ENCODE peak calls at places on chromosomes 12 and 14, in eight cellular contexts. D, W, R, Q, J, G, N and S are unnamed samples.

GRCh38 chr14:74569826-74570591 is 42.0 kb downstream of the LTBP2 start:
- DNase-seq in R (peak), D (no peak), N (no peak), G (peak), W (peak), Q (no peak), J (peak), S (no peak)

GRCh38 chr12:71130670-71131069 is 27.1 kb downstream of the TSPAN8 start:
- DNase-seq in G (no peak), W (no peak), J (no peak), Q (no peak), D (no peak), N (no peak), R (no peak), S (no peak)

GRCh38 chr12:109163150-109163549 is 46.8 kb downstream of the ACACB start:
- DNase-seq in N (no peak), Q (no peak), R (no peak), J (no peak), G (no peak), D (no peak), W (no peak), S (no peak)

GRCh38 chr12:88453323-88453722 is 126.9 kb downstream of the KITLG start:
- DNase-seq in W (no peak), N (no peak), Q (no peak), D (no peak), R (peak), J (no peak), G (peak), S (no peak)

GRCh38 chr12:11798856-11799530 is 149.5 kb downstream of the ETV6 start:
- DNase-seq in D (no peak), G (peak), R (peak), J (no peak), N (no peak), Q (no peak), W (no peak), S (no peak)

GRCh38 chr12:10559241-10559640 is 53.6 kb downstream of the EIF2S3B start:
- DNase-seq in N (no peak), Q (no peak), J (no peak), G (no peak), R (no peak), W (no peak), D (no peak), S (no peak)

GRCh38 chr12:105476616-105477015 is 146.1 kb downstream of the C12orf75 start:
- DNase-seq in Q (no peak), J (no peak), G (no peak), N (no peak), R (no peak), D (no peak), W (no peak), S (no peak)

GRCh38 chr12:30197392-30198047 is 413.8 kb upstream of the TMTC1 start:
- DNase-seq in D (peak), W (no peak), J (no peak), N (no peak), Q (no peak), G (peak), R (peak), S (no peak)

GRCh38 chr12:11959117-11959823 is 111.5 kb upstream of the BCL2L14 start:
- DNase-seq in Q (no peak), D (no peak), G (peak), N (no peak), J (no peak), W (peak), R (peak), S (no peak)

GRCh38 chr12:97939141-97939540 is 476.5 kb downstream of the RMST start:
- DNase-seq in G (no peak), N (no peak), D (no peak), J (no peak), Q (no peak), R (no peak), W (no peak), S (no peak)

GRCh38 chr12:69284131-69284530 is 44.8 kb downstream of the CPSF6 start:
- DNase-seq in J (peak), D (peak), Q (peak), W (peak), N (peak), G (peak), R (peak), S (peak)

GRCh38 chr14:72544615-72545387 is 349.1 kb downstream of the DPF3 start:
- DNase-seq in J (no peak), W (no peak), G (no peak), N (no peak), Q (no peak), R (no peak), D (no peak), S (peak)

GRCh38 chr12:92208613-92209121 is 63.0 kb upstream of the BTG1 start:
- DNase-seq in W (peak), N (no peak), Q (no peak), G (peak), J (peak), D (no peak), R (peak), S (no peak)

GRCh38 chr14:97489750-97490149 is 692.6 kb downstream of the VRK1 start:
- DNase-seq in J (no peak), R (no peak), W (no peak), G (no peak), D (no peak), Q (no peak), N (no peak), S (no peak)

GRCh38 chr12:71948390-71948789 is 9.7 kb downstream of the TPH2 start:
- DNase-seq in N (no peak), G (no peak), W (no peak), R (no peak), D (no peak), J (peak), Q (no peak), S (no peak)

GRCh38 chr14:22545842-22546721 is 42.9 kb downstream of the DAD1 start:
- DNase-seq in J (no peak), N (no peak), Q (no peak), D (no peak), W (peak), G (peak), R (peak), S (no peak)

GRCh38 chr12:67449591-67450052 is 180.5 kb downstream of the CAND1 start:
- DNase-seq in D (no peak), J (no peak), G (no peak), N (no peak), Q (no peak), R (no peak), W (no peak), S (no peak)

GRCh38 chr14:104801284-104802119 is 601 bp downstream of the ZBTB42 start:
- DNase-seq in N (peak), D (peak), G (no peak), R (no peak), Q (no peak), W (peak), J (no peak), S (peak)

GRCh38 chr14:105383083-105383730 is 15.1 kb upstream of the TEX22 start:
- DNase-seq in Q (no peak), W (no peak), J (no peak), G (no peak), N (peak), R (no peak), D (peak), S (no peak)

GRCh38 chr14:35331605-35332516 is 39.7 kb downstream of the PSMA6 start:
- DNase-seq in W (peak), D (no peak), G (peak), R (peak), N (peak), Q (no peak), J (no peak), S (no peak)

GRCh38 chr14:59739794-59740193 is 130.8 kb downstream of the RTN1 start:
- DNase-seq in R (no peak), W (no peak), N (no peak), G (no peak), D (no peak), J (no peak), Q (peak), S (no peak)

GRCh38 chr12:11273449-11273848 is 3.9 kb upstream of the PRB3 start:
- DNase-seq in R (no peak), J (no peak), N (no peak), D (no peak), G (no peak), Q (no peak), W (no peak), S (no peak)

GRCh38 chr12:104355630-104356029 is 52.1 kb downstream of the EID3 start:
- DNase-seq in W (no peak), N (no peak), D (no peak), Q (no peak), R (no peak), J (no peak), G (no peak), S (no peak)

GRCh38 chr14:66572836-66573235 is 64.9 kb downstream of the GPHN start:
- DNase-seq in Q (no peak), J (no peak), G (no peak), R (peak), D (no peak), W (no peak), N (no peak), S (no peak)

GRCh38 chr14:66563731-66564130 is 55.8 kb downstream of the GPHN start:
- DNase-seq in R (no peak), W (no peak), Q (no peak), J (no peak), N (no peak), G (no peak), D (no peak), S (no peak)

DNA sequence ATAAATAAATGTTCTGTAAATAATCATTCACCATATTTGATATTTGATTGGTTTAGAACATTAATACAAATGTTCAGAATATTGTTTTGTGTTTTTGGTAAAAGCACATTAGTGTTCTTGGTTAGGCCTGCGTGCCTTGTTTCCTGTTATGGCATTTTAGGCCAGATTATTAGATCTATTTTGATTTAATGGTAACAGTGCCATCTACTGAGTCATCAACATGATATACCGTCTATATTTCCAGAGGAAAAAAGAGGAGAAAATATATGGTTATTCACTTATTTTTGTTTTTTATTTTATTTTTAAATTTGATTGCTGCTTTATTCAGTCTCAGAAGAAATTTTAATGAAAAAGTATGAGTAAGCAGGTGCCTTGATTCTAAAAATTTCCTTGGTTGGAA is 60.3 kb downstream of the GPHN start:
- DNase-seq in D (no peak), W (no peak), J (no peak), G (no peak), Q (no peak), N (no peak), R (peak), S (no peak)
- TF ChIP-seq CTCF in D (no peak), W (no peak), J (no peak), G (no peak), Q (no peak), N (no peak), R (no peak), S (no peak)

DNA sequence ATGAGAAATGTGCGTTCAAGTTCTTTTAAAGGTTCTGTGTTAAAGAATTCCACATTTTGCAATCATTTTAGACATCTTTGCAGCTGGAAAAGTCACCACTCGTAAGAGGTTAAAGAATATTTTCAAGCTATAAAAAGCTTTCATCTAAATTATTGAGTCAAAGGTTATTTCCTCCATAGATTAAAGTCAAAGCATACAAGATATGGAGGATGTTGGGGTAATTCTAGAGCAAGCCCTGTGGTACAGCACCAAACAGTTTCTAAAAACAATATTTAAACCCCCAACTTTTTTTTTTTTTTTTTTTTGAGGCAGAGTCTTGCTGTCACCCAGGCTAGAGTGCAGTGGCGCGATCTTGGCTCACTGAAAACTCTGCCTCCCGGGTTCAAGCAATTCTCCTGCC is 1299.8 kb upstream of the TMEM132C start:
- DNase-seq in N (no peak), D (no peak), W (no peak), G (no peak), J (no peak), R (no peak), Q (no peak), S (no peak)
- TF ChIP-seq CTCF in N (no peak), D (no peak), W (no peak), G (no peak), J (no peak), R (no peak), Q (no peak), S (no peak)

GRCh38 chr14:68660495-68660894 is 132.4 kb downstream of the ZFP36L1 start:
- DNase-seq in G (no peak), D (no peak), R (no peak), W (no peak), J (no peak), N (no peak), Q (no peak), S (no peak)
- TF ChIP-seq CTCF in G (no peak), D (no peak), R (no peak), W (no peak), J (no peak), N (no peak), Q (no peak), S (no peak)

DNA sequence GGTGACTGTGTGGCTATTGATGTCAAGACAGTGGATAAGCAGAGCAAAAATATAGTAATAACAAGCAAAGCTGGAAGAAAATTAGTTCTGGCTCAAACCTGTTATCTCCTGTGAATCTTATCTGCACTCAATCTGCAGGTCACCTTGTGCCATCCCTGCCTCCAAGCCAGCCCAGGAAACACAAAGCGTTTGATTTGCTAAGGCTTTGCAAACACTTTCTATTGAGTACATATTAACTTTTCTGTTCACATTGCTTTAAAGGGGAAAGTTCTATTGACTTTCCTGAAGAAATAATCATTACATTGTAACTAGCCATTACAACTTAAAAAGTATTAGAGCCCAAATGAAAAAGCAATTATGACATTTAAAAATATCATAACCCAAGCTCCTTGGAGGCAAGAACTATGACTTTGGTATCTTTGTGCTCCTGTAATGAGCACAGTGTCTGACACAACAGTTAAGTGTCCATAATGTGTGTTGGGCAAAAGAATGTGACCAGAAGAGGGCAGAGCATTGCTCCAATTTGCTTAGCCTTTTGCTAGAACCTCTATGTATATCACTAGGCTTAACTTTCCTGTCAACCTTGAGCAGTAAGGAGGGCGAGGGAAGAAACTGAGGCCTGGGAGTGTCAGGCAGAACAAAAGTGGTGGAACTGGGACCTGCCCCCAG is 24.7 kb downstream of the SERPINA3 start:
- DNase-seq in R (peak), J (no peak), G (no peak), W (no peak), D (no peak), N (no peak), Q (no peak), S (no peak)
- TF ChIP-seq CTCF in R (peak), J (peak), G (peak), W (peak), D (no peak), N (no peak), Q (no peak), S (no peak)

GRCh38 chr12:32307352-32307751 is 92.0 kb upstream of the FGD4 start:
- DNase-seq in W (no peak), Q (no peak), N (no peak), R (no peak), J (no peak), D (no peak), G (no peak), S (no peak)

GRCh38 chr12:32303171-32303570 is 96.2 kb upstream of the FGD4 start:
- DNase-seq in G (peak), Q (no peak), J (no peak), N (no peak), W (no peak), D (no peak), R (peak), S (no peak)

GRCh38 chr12:32302218-32302826 is 97.0 kb upstream of the FGD4 start:
- DNase-seq in N (no peak), R (peak), J (no peak), W (peak), G (no peak), D (peak), Q (no peak), S (no peak)

GRCh38 chr12:32301216-32301615 is 98.1 kb upstream of the FGD4 start:
- DNase-seq in W (no peak), D (no peak), J (no peak), G (peak), Q (no peak), N (no peak), R (no peak), S (no peak)

DNA sequence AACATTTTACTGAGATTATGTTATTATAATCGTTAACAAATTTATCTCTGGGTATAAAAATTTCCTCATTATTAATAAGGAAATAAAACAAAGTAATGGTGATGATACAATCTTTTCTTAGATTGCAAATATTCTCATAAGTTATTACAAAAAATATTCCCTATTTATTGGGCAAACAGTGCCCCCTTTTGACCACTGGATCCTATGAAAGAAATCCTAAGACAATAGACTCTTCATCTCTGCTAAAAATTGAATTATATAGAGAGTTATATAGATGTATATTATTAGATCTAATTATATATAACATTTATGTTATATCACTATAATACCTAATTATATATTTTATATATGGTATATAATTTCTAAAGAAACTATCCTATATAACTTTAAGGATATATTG is 94.2 kb upstream of the FGD4 start:
- DNase-seq in R (peak), N (no peak), D (no peak), J (no peak), G (peak), W (no peak), Q (no peak), S (no peak)
- TF ChIP-seq CTCF in R (peak), N (no peak), D (peak), J (no peak), G (peak), W (no peak), Q (peak), S (no peak)

DNA sequence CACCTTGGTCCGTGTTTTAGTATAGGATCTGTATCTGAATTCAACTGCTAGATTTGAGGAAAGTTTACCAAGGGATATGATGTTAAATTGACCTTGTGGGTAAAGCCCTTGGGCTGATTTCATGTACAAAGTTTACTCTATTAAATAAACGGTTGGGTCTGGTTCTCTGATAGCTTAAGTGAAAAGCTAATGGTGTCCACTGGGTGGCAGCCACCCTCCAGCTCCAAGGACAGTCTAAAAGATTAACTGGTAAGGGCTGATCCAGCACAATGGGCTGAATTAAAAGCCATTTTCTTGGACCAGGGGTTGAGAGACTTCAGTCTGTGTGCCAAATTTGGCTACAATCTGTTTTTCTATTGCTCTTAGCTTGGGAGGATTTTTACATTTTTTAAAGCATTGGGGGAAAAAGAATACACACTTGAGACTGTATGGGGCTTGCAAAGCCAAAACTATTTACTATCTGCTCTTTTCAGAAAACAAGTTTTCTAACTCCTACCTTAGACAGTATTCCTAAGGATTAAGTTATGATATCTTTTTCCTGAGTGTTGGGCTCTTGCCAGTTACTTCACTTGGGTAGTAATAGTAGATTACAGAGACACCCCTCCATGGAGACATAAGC is 116.5 kb downstream of the GPHN start:
- DNase-seq in Q (peak), D (peak), J (peak), G (peak), W (peak), R (peak), N (peak), S (peak)
- TF ChIP-seq CTCF in Q (peak), D (peak), J (peak), G (peak), W (peak), R (peak), N (peak), S (peak)

GRCh38 chr12:102958073-102958829 is 777 bp downstream of the ASCL1 start:
- DNase-seq in N (no peak), D (peak), W (peak), Q (no peak), R (peak), G (peak), J (peak), S (peak)
- TF ChIP-seq CTCF in N (no peak), D (no peak), W (no peak), Q (no peak), R (no peak), G (no peak), J (peak), S (no peak)